ENCODE peak calls at places on chromosomes 5 and 9, in seven cellular contexts. U is HT-29, K is OCI-M1, F is mucosa of descending colon, H is NCI-H1105, Y is kidney glomerular epithelial cell, J is nephron progenitor cell. C is an unnamed sample.

GRCh38 chr5:62124266-62124665 is 181.7 kb upstream of the KIF2A start:
- DNase-seq in U (no peak), K (no peak), F (no peak), H (no peak), Y (no peak), J (no peak), C (no peak)

GRCh38 chr9:107246259-107247254 is 36.5 kb upstream of the RAD23B start:
- DNase-seq in U (no peak), K (peak; percentile 77), F (no peak), H (no peak), Y (no peak), J (peak; percentile 15), C (no peak)

GRCh38 chr9:108374606-108375005 is 481.2 kb downstream of the ACTL7B start:
- DNase-seq in U (no peak), K (no peak), F (no peak), H (no peak), Y (no peak), J (no peak), C (no peak)

GRCh38 chr9:132324425-132324824 is 30.4 kb downstream of the SETX start:
- DNase-seq in U (no peak), K (no peak), F (no peak), H (no peak), Y (no peak), J (no peak), C (no peak)

GRCh38 chr9:3708751-3709150 is 182.9 kb upstream of the RFX3 start:
- DNase-seq in U (no peak), K (no peak), F (no peak), H (peak; percentile 96), Y (peak; percentile 77), J (no peak), C (peak; percentile 17)

GRCh38 chr5:170436335-170436734 is 47.2 kb upstream of the KCNMB1 start:
- DNase-seq in U (no peak), K (no peak), F (no peak), H (no peak), Y (no peak), J (peak; percentile 53), C (peak; percentile 37)

GRCh38 chr5:177432905-177433657 is 6.6 kb downstream of the GRK6 start:
- DNase-seq in U (no peak), K (no peak), F (no peak), H (no peak), Y (no peak), J (no peak), C (no peak)

GRCh38 chr9:112140936-112141335 is 34.2 kb downstream of the SUSD1 start:
- DNase-seq in U (no peak), K (no peak), F (no peak), H (no peak), Y (no peak), J (no peak), C (no peak)

GRCh38 chr5:50720061-50720460 is 53.6 kb downstream of the PARP8 start:
- DNase-seq in U (no peak), K (no peak), F (no peak), H (no peak), Y (no peak), J (no peak), C (no peak)

GRCh38 chr5:27962201-27962600 is 923.8 kb upstream of the CDH9 start:
- DNase-seq in U (no peak), K (peak; percentile 80), F (no peak), H (no peak), Y (no peak), J (no peak), C (no peak)

GRCh38 chr5:67983251-67983941 is 232.2 kb upstream of the PIK3R1 start:
- DNase-seq in U (peak; percentile 48), K (peak; percentile 81), F (no peak), H (no peak), Y (peak; percentile 28), J (no peak), C (no peak)

GRCh38 chr5:98935206-98935605 is 6.4 kb upstream of the CHD1 start:
- DNase-seq in U (no peak), K (no peak), F (no peak), H (no peak), Y (no peak), J (no peak), C (no peak)

GRCh38 chr5:41009228-41009627 is 61.9 kb downstream of the MROH2B start:
- DNase-seq in U (no peak), K (peak; percentile 6), F (no peak), H (no peak), Y (peak; percentile 26), J (no peak), C (peak; percentile 81)

GRCh38 chr5:131854134-131854533 is 57.3 kb upstream of the FNIP1 start:
- DNase-seq in U (peak; percentile 16), K (peak; percentile 66), F (no peak), H (no peak), Y (no peak), J (no peak), C (no peak)

GRCh38 chr9:104866186-104866585 is 61.8 kb downstream of the ABCA1 start:
- DNase-seq in U (no peak), K (no peak), F (no peak), H (no peak), Y (no peak), J (no peak), C (peak; percentile 24)

C was measured in RCC 7860.